ENCODE peak calls at places on chromosome 11, in four cellular contexts. T, P, U and F are unnamed samples.

GRCh38 chr11:88193278-88193677 is 18.0 kb upstream of the RAB38 start:
- DNase-seq in T (no peak), P (no peak), U (no peak), F (no peak)

GRCh38 chr11:33828604-33829429 is 54.5 kb upstream of the FBXO3 start:
- DNase-seq in P (no peak), U (no peak), T (no peak), F (no peak)

GRCh38 chr11:34658071-34659015 is 37.5 kb downstream of the EHF start:
- DNase-seq in T (no peak), U (no peak), P (no peak), F (no peak)

GRCh38 chr11:42972741-42973140 is 339.1 kb upstream of the API5 start:
- DNase-seq in T (no peak), U (no peak), P (no peak), F (no peak)

GRCh38 chr11:67248653-67249052 is 17.6 kb upstream of the GRK2 start:
- DNase-seq in P (peak), T (no peak), U (no peak), F (no peak)

GRCh38 chr11:123364145-123364544 is 65.9 kb upstream of the GRAMD1B start:
- DNase-seq in U (no peak), T (no peak), P (no peak), F (no peak)

GRCh38 chr11:111582163-111582562 is 20.1 kb upstream of the SIK2 start:
- DNase-seq in U (no peak), P (no peak), T (no peak), F (no peak)

GRCh38 chr11:665707-666281 is 28.7 kb downstream of the DRD4 start:
- DNase-seq in T (no peak), U (no peak), P (peak), F (no peak)

GRCh38 chr11:84396521-84396920 is 1110.4 kb upstream of the CCDC90B start:
- DNase-seq in U (no peak), P (peak), T (no peak), F (no peak)

GRCh38 chr11:61589961-61590360 is 9.1 kb upstream of the SYT7 start:
- DNase-seq in P (no peak), U (no peak), T (no peak), F (no peak)

GRCh38 chr11:99422581-99423434 is 402.1 kb downstream of the CNTN5 start:
- DNase-seq in P (no peak), U (no peak), T (no peak), F (no peak)

GRCh38 chr11:117998201-117998579 is 12.0 kb downstream of the IL10RA start:
- DNase-seq in T (no peak), U (no peak), P (no peak), F (no peak)

GRCh38 chr11:103628121-103628520 is 408.3 kb upstream of the DDI1 start:
- DNase-seq in T (no peak), U (no peak), P (no peak), F (no peak)

GRCh38 chr11:117814766-117815261 is 9.7 kb downstream of the FXYD2 start:
- DNase-seq in U (peak), T (peak), P (no peak), F (peak)

GRCh38 chr11:68798221-68798813 is 43.4 kb downstream of the CPT1A start:
- DNase-seq in T (no peak), U (peak), P (peak), F (no peak)

GRCh38 chr11:134207538-134208239 is 16.1 kb downstream of the NCAPD3 start:
- DNase-seq in P (peak), U (peak), T (peak), F (no peak)

GRCh38 chr11:10455637-10456487 is 798 bp downstream of the AMPD3 start:
- DNase-seq in T (peak), P (peak), U (peak), F (no peak)
- H3K4me3 ChIP-seq in T (peak), P (peak), U (peak), F (peak)

DNA sequence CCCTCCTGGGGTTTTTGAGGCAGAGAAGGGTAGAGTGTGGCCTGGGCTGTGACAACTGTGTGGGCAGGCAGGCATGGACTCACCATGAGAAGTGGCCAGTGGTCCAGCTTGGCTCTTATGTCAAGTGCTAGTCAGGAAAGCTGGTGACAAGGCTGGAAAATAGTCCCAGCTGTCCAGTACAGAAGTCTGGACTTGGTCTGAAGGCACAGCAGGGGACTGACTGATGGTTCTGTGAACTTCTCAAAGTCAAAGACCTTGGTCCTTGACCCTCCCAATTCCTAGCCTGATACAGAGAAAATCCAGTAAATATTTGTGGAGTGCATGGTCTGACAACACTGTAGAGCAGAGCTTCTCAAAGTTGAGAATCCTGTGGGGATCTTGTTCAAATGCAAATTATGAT is 1.7 kb downstream of the PPFIBP2 start:
- DNase-seq in U (no peak), P (no peak), T (no peak), F (no peak)
- TF ChIP-seq CTCF in U (no peak), P (no peak), T (no peak), F (no peak)

DNA sequence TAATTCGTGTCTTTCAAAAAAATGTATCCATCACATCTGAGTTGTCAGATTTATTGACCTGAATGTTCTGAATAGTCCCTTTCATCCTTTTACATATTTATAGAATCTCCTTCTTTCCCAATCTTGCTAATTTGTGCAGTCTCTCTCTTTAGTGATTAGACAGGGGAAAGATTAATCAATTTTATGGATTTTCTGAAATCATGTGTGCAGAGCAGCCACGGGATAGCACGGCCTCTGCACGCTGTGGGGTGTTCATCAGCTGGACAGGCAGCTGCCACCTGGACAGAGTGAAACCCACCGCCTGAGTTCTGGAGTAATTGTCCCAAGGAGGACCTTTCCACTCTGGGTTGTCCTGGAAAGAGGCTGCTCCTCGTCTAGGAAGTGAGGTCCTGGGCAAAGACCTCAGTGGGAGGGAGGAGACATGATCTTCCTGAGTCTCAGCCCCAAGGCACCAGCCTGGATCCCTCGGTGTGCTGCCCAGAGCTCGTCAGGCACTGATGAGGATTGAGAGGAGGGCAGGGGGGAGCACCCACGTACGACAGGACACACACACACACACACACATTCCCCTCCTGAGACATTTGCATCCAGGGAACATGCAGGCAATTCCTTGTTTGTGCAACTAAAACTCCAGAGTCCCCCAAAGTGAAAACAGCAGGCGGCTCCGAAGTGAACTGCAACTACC is 22.7 kb upstream of the KRTAP5-6 start:
- DNase-seq in P (no peak), T (no peak), U (no peak), F (no peak)
- H3K4me3 ChIP-seq in P (no peak), T (no peak), U (no peak), F (no peak)

DNA sequence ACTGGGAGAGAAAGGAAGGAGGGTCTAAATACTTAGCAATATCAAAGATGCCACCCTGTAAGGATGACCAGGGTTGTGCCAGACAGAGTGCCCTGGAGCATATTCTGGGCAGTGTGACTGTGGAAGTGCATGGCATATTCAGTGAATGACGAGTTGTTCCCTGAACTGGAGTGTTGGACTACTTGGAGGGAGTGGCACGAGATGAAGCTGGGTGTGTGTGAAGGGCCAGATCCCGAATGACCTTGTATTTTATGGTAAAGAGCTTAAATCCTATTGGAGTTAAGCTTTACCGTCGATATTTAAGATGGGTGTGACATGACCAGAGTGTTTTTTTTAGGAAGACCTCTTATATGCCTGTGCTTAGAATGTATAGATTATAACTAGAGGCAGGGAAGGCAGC is 48.8 kb downstream of the STIM1 start:
- DNase-seq in T (no peak), P (no peak), U (no peak), F (no peak)
- TF ChIP-seq CTCF in T (no peak), P (no peak), U (no peak), F (no peak)